ENCODE peak calls at places on chromosomes 6 and 20, in nine cellular contexts. D is GM03348, G is aorta, B is neural crest cell, F is NCI-H69, I is renal cortical epithelial cell, V is AG04449, N is fibroblast of lung, T is immature natural killer cell. U is an unnamed sample.

GRCh38 chr20:18359854-18360253 is 71.5 kb downstream of the ZNF133 start:
- DNase-seq in B (no peak), N (no peak), G (no peak), T (no peak), F (no peak), V (no peak), D (no peak), I (no peak), U (no peak)

GRCh38 chr20:8176276-8176675 is 44.2 kb downstream of the PLCB1 start:
- DNase-seq in D (no peak), I (no peak), B (no peak), V (no peak), G (no peak), N (no peak), T (no peak), F (peak), U (no peak)

GRCh38 chr6:108838101-108838717 is 10.0 kb upstream of the ARMC2 start:
- DNase-seq in F (peak), D (no peak), N (peak), T (peak), I (peak), G (no peak), B (no peak), V (no peak), U (no peak)

GRCh38 chr20:38278150-38278549 is 17.6 kb upstream of the KIAA1755 start:
- DNase-seq in F (peak), N (peak), D (no peak), G (no peak), I (no peak), B (peak), V (no peak), T (no peak), U (no peak)

GRCh38 chr6:36820700-36821580 is 18.3 kb downstream of the CPNE5 start:
- DNase-seq in G (no peak), V (no peak), D (no peak), F (peak), N (peak), T (no peak), B (no peak), I (peak), U (no peak)

GRCh38 chr6:157764346-157765068 is 58.5 kb upstream of the SNX9 start:
- DNase-seq in F (no peak), B (no peak), G (peak), N (peak), T (peak), I (peak), D (peak), V (peak), U (peak)

GRCh38 chr20:22581437-22582385 is 2.7 kb downstream of the FOXA2 start:
- DNase-seq in V (no peak), F (peak), G (no peak), I (no peak), N (no peak), D (no peak), T (no peak), B (no peak), U (no peak)

GRCh38 chr6:170057961-170058877 is 232.7 kb downstream of the DLL1 start:
- DNase-seq in G (peak), I (no peak), T (no peak), N (no peak), V (no peak), D (no peak), B (no peak), F (no peak), U (no peak)

GRCh38 chr6:72931325-72931903 is 293.9 kb downstream of the KHDC1L start:
- DNase-seq in T (no peak), N (no peak), I (no peak), B (no peak), D (no peak), G (no peak), V (no peak), F (peak), U (no peak)

GRCh38 chr6:75693534-75693933 is 55.5 kb upstream of the MYO6 start:
- DNase-seq in G (no peak), T (no peak), D (peak), I (no peak), B (no peak), V (peak), F (no peak), N (peak), U (peak)

GRCh38 chr6:157849288-157850017 is 26.4 kb downstream of the SNX9 start:
- DNase-seq in B (no peak), I (no peak), F (peak), N (no peak), V (no peak), G (no peak), T (no peak), D (no peak), U (no peak)

GRCh38 chr6:3811191-3811590 is 38.0 kb upstream of the FAM50B start:
- DNase-seq in B (no peak), G (no peak), T (no peak), F (no peak), I (no peak), D (no peak), N (peak), V (no peak), U (no peak)

GRCh38 chr6:474454-475185 is 83.1 kb downstream of the IRF4 start:
- DNase-seq in I (peak), G (no peak), F (peak), V (no peak), D (no peak), B (peak), N (no peak), T (peak), U (no peak)

GRCh38 chr6:112923940-112924587 is 576.9 kb downstream of the RFPL4B start:
- DNase-seq in D (no peak), N (no peak), V (no peak), I (no peak), T (no peak), F (no peak), G (no peak), B (no peak), U (no peak)

GRCh38 chr20:35732644-35732982 is 9.4 kb downstream of the RBM39 start:
- DNase-seq in I (no peak), V (no peak), F (no peak), T (no peak), B (no peak), G (no peak), N (no peak), D (no peak), U (no peak)

GRCh38 chr6:161164182-161164625 is 109.7 kb downstream of the AGPAT4 start:
- DNase-seq in N (no peak), V (no peak), B (no peak), D (no peak), T (no peak), I (no peak), F (no peak), G (no peak), U (no peak)

U was measured in AG20443.